ENCODE peak calls at places on chromosomes 4 and X, in seven cellular contexts. A, H, V, L, D, E and F are unnamed samples.

GRCh38 chrX:45479196-45479834 is 278.6 kb upstream of the DIPK2B start:
- DNase-seq in H (no peak), E (no peak), D (peak; percentile 88), A (no peak), L (no peak), V (no peak), F (no peak)

GRCh38 chr4:19971829-19972228 is 279.9 kb upstream of the SLIT2 start:
- DNase-seq in V (no peak), H (no peak), D (peak; percentile 70), A (no peak), L (no peak), E (no peak), F (no peak)

GRCh38 chr4:73964862-73965611 is 16.8 kb downstream of the PF4 start:
- DNase-seq in A (no peak), H (no peak), D (no peak), E (no peak), V (peak; percentile 55), L (peak; percentile 28), F (no peak)

GRCh38 chr4:88277711-88278025 is 6.7 kb downstream of the PPM1K start:
- DNase-seq in V (no peak), E (no peak), D (no peak), A (no peak), L (no peak), H (no peak), F (no peak)

GRCh38 chr4:23947826-23948225 is 58.0 kb upstream of the PPARGC1A start:
- DNase-seq in H (no peak), E (no peak), D (no peak), V (no peak), L (no peak), A (no peak), F (no peak)

GRCh38 chr4:75916091-75916661 is 13.9 kb upstream of the PPEF2 start:
- DNase-seq in H (no peak), A (no peak), L (peak; percentile 41), V (peak; percentile 64), D (peak; percentile 25), E (no peak), F (no peak)

GRCh38 chr4:36333303-36333877 is 52.0 kb downstream of the DTHD1 start:
- DNase-seq in V (no peak), L (no peak), A (no peak), D (no peak), E (no peak), H (no peak), F (no peak)

GRCh38 chr4:5796976-5797375 is 86.0 kb downstream of the EVC start:
- DNase-seq in L (no peak), H (no peak), D (no peak), A (no peak), E (no peak), V (no peak), F (peak; percentile 56)

GRCh38 chr4:168880811-168881595 is 129.1 kb downstream of the CBR4 start:
- DNase-seq in H (no peak), E (no peak), A (no peak), V (no peak), D (no peak), L (no peak), F (no peak)

GRCh38 chrX:17564689-17565409 is 172.4 kb upstream of the SCML1 start:
- DNase-seq in L (no peak), V (no peak), A (no peak), H (peak; percentile 21), D (no peak), E (no peak), F (no peak)

GRCh38 chr4:71195932-71196331 is 142.9 kb upstream of the SLC4A4 start:
- DNase-seq in D (no peak), L (no peak), E (no peak), V (no peak), A (no peak), H (no peak), F (no peak)

GRCh38 chr4:42865572-42866189 is 26.8 kb upstream of the GRXCR1 start:
- DNase-seq in A (no peak), L (peak; percentile 57), D (peak; percentile 75), H (no peak), V (peak; percentile 76), E (peak; percentile 63), F (peak; percentile 67)

GRCh38 chr4:145001635-145002034 is 96.4 kb downstream of the ANAPC10 start:
- DNase-seq in D (no peak), E (no peak), L (no peak), A (no peak), H (no peak), V (no peak), F (no peak)
- H3K4me1 ChIP-seq in D (peaks cover 13% of the 10 kb centered on the region), E (no peaks in the 10 kb centered on the region), L (no peaks in the 10 kb centered on the region), A (no peaks in the 10 kb centered on the region), H (no peaks in the 10 kb centered on the region), V (no peaks in the 10 kb centered on the region), F (no peaks in the 10 kb centered on the region)

GRCh38 chr4:108031427-108032083 is 41.9 kb downstream of the HADH start:
- DNase-seq in V (no peak), D (peak; percentile 7), A (no peak), L (no peak), E (no peak), H (no peak), F (no peak)

GRCh38 chr4:108029321-108029720 is 39.6 kb downstream of the HADH start:
- DNase-seq in L (no peak), D (no peak), A (no peak), E (no peak), H (no peak), V (no peak), F (no peak)

GRCh38 chr4:108033348-108033747 is 43.7 kb downstream of the HADH start:
- DNase-seq in V (no peak), E (no peak), L (no peak), D (no peak), H (no peak), A (no peak), F (no peak)

GRCh38 chr4:108030332-108030731 is 40.6 kb downstream of the HADH start:
- DNase-seq in A (no peak), L (no peak), D (peak; percentile 39), H (no peak), V (peak; percentile 79), E (no peak), F (no peak)

GRCh38 chr4:108029731-108030130 is 40.0 kb downstream of the HADH start:
- DNase-seq in V (no peak), A (no peak), D (peak; percentile 9), E (no peak), H (no peak), L (no peak), F (no peak)
- H3K4me1 ChIP-seq in V (no peaks in the 10 kb centered on the region), A (peaks cover 15% of the 10 kb centered on the region), D (no peaks in the 10 kb centered on the region), E (no peaks in the 10 kb centered on the region), H (no peaks in the 10 kb centered on the region), L (no peaks in the 10 kb centered on the region), F (no peaks in the 10 kb centered on the region)

DNA sequence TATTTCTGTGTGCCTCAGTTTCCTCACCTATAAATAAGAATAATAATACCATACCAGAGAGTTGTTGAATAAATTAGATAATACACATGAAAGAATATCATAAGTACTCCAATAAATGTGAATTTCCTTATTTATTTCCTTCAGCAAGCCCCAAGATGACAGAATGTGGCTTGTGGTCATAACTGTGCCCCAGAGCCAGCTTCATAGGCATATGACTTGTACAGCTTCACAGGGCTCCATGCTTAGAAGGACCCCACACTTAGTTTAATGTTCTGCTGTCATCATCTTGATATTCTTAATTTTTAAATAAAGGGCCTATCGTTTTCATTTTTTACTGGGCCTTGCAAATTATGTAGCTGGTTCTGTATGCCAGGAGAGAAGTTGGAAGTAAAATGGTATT is 25.3 kb downstream of the VSIG4 start:
- DNase-seq in V (no peak), E (no peak), H (no peak), D (no peak), A (no peak), L (no peak), F (no peak)
- H3K4me1 ChIP-seq in V (no peaks in the 10 kb centered on the region), E (no peaks in the 10 kb centered on the region), H (no peaks in the 10 kb centered on the region), D (no peaks in the 10 kb centered on the region), A (no peaks in the 10 kb centered on the region), L (no peaks in the 10 kb centered on the region), F (no peaks in the 10 kb centered on the region)

DNA sequence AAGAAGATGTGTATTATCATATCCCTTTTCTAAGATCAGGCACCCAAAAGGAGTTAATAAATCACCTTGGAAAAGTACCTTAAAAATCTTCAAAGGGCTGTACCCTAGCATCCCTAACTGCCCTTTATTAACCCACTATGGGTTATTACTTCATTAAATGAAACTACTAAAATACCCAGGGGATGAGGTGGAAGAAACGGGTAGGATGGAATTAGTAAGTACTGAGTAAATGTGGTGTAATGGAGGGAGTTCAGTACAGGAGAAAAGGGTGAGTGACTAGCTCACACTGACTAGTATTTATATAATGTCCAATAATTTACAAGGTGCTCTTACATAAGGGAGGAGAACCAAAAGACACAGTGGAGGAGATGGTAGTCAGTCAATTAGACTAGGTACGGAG is 51.0 kb upstream of the RASGEF1B start:
- DNase-seq in A (no peak), H (no peak), V (no peak), D (no peak), L (no peak), E (no peak), F (no peak)
- H3K4me1 ChIP-seq in A (no peaks in the 10 kb centered on the region), H (no peaks in the 10 kb centered on the region), V (no peaks in the 10 kb centered on the region), D (no peaks in the 10 kb centered on the region), L (no peaks in the 10 kb centered on the region), E (no peaks in the 10 kb centered on the region), F (no peaks in the 10 kb centered on the region)

GRCh38 chr4:118954246-118954645 is 65.6 kb downstream of the SYNPO2 start:
- DNase-seq in H (no peak), D (peak; percentile 47), V (peak; percentile 44), A (no peak), L (no peak), E (no peak), F (no peak)
- H3K4me1 ChIP-seq in H (peaks cover 38% of the 10 kb centered on the region), D (peaks cover 7% of the 10 kb centered on the region), V (no peaks in the 10 kb centered on the region), A (peaks cover 91% of the 10 kb centered on the region), L (no peaks in the 10 kb centered on the region), E (peaks cover 36% of the 10 kb centered on the region), F (peaks cover 39% of the 10 kb centered on the region)

DNA sequence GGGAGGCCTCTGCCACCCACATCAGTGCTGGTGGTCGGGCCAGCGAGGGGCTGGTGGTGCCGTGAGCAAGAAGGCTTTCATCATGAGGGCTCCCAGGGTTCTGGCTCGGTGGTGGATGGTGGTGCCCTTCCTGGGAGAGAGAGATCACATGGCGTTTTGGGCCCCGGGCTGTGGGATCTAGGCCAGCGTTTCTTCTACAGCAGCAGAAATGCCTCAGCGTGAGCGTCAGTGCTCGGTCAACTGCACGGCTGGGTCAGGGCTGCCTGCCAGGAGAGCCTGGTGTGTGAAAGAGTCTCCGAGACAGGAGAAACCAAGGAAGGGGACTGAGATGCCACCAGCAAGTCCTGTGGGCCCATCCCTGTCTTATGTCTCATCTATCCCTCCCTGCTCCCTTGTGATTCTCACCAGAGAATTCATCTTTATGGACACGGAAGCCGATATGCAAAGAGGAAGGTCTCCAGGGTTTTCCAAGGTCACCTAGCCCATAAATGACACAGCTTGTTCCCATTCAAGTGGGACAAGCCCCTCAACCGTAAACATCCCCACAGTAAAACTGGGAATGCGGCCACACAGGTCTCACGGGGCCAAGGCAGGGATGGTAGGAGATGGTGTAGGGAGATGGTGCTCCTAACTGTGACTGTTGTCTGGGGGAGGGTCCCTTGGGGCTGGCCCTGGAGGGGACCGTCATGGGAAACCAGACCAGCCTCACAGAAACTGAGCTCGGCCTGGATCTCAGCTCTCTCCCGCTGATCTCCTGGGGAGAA is 99.2 kb downstream of the SORCS2 start:
- DNase-seq in E (no peak), L (no peak), D (no peak), V (no peak), H (no peak), A (peak; percentile 71), F (no peak)
- H3K4me1 ChIP-seq in E (no peaks in the 10 kb centered on the region), L (no peaks in the 10 kb centered on the region), D (no peaks in the 10 kb centered on the region), V (no peaks in the 10 kb centered on the region), H (peaks cover 6% of the 10 kb centered on the region), A (peaks cover 23% of the 10 kb centered on the region), F (no peaks in the 10 kb centered on the region)

DNA sequence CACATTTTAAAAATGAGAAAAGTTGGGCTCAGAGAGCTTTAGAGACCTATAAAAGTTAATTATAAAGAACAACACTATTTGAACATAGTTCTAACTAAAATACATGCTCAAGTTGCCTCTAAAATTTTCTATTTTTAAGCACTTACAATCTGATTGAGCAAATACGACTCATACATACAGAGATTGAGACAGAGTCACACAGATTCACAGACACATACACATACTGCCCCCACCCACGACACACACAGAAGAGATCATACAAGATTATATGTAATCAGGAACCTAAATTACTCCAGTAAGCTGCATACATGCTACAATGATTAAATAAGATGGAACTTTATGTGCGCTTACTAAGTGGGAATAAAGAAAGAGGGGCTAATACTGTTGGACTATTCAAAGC is 2.7 kb upstream of the ASB5 start:
- DNase-seq in E (no peak), V (no peak), A (no peak), D (peak; percentile 37), H (no peak), L (no peak), F (no peak)
- H3K4me1 ChIP-seq in E (no peaks in the 10 kb centered on the region), V (peaks cover 23% of the 10 kb centered on the region), A (no peaks in the 10 kb centered on the region), D (peaks cover 47% of the 10 kb centered on the region), H (peaks cover 41% of the 10 kb centered on the region), L (peaks cover under 1% of the 10 kb centered on the region), F (no peaks in the 10 kb centered on the region)